ENCODE peak calls at places on chromosomes 11 and 22, in six cellular contexts. T, G, K, U, L and J are unnamed samples.

GRCh38 chr11:63553759-63554158 is 9.4 kb downstream of the PLAAT2 start:
- DNase-seq in T (no peak), G (no peak), K (no peak), U (no peak), L (peak; percentile 50), J (no peak)

GRCh38 chr11:7892751-7893356 is 38.2 kb downstream of the OR10A6 start:
- DNase-seq in T (peak; percentile 44), G (peak; percentile 74), K (peak; percentile 29), U (no peak), L (no peak), J (no peak)

GRCh38 chr22:29328566-29329500 is 13.3 kb upstream of the RASL10A start:
- DNase-seq in T (no peak), G (no peak), K (no peak), U (no peak), L (no peak), J (peak; percentile 70)

GRCh38 chr22:20414059-20414440 is 20.1 kb downstream of the ZNF74 start:
- DNase-seq in T (no peak), G (no peak), K (no peak), U (no peak), L (no peak), J (no peak)

GRCh38 chr22:46758867-46759290 is 3.6 kb upstream of the TBC1D22A start:
- DNase-seq in T (peak; percentile 53), G (peak; percentile 49), K (no peak), U (peak; percentile 63), L (no peak), J (no peak)

GRCh38 chr22:47148510-47148909 is 386.1 kb downstream of the TBC1D22A start:
- DNase-seq in T (no peak), G (no peak), K (no peak), U (no peak), L (no peak), J (no peak)

GRCh38 chr11:13207665-13208594 is 69.7 kb upstream of the BMAL1 start:
- DNase-seq in T (no peak), G (peak; percentile 54), K (no peak), U (peak; percentile 59), L (no peak), J (no peak)

GRCh38 chr11:107770546-107770945 is 58.7 kb upstream of the SLN start:
- DNase-seq in T (no peak), G (peak; percentile 93), K (no peak), U (no peak), L (no peak), J (no peak)

GRCh38 chr11:15591112-15591537 is 476.4 kb downstream of the INSC start:
- DNase-seq in T (no peak), G (no peak), K (no peak), U (no peak), L (no peak), J (no peak)

GRCh38 chr11:94142308-94143277 is 14.0 kb downstream of the PANX1 start:
- DNase-seq in T (peak; percentile 94), G (no peak), K (no peak), U (no peak), L (no peak), J (no peak)

GRCh38 chr22:41576877-41577276 is 12.8 kb downstream of the PMM1 start:
- DNase-seq in T (peak; percentile 80), G (peak; percentile 60), K (no peak), U (peak; percentile 64), L (peak; percentile 9), J (no peak)

GRCh38 chr11:64848779-64849599 is 4.5 kb upstream of the CDC42BPG start:
- DNase-seq in T (no peak), G (no peak), K (no peak), U (peak; percentile 90), L (no peak), J (no peak)

GRCh38 chr11:63923319-63923718 is 6.4 kb upstream of the RCOR2 start:
- DNase-seq in T (no peak), G (no peak), K (no peak), U (no peak), L (no peak), J (no peak)

GRCh38 chr22:39733191-39733590 is 160.4 kb downstream of the ENTHD1 start:
- DNase-seq in T (no peak), G (no peak), K (no peak), U (no peak), L (no peak), J (no peak)